ENCODE peak calls at places on chromosomes 16 and 17, in five cellular contexts. One of them, this sample, is unnamed.

GRCh38 chr16:78122774-78123315 is 23.4 kb downstream of the WWOX start:
- DNase-seq in B cell: no peak
- DNase-seq in neural progenitor cell: peak; percentile 32
- DNase-seq in tibial nerve: no peak
- DNase-seq in neural crest cell: no peak
- DNase-seq in this sample: peak; percentile 66

GRCh38 chr17:40552806-40553693 is 12.2 kb downstream of the CCR7 start:
- DNase-seq in tibial nerve: no peak
- DNase-seq in neural progenitor cell: no peak
- DNase-seq in neural crest cell: no peak
- DNase-seq in B cell: no peak
- DNase-seq in this sample: no peak

GRCh38 chr16:65546353-65546791 is 424.5 kb upstream of the CDH11 start:
- DNase-seq in neural progenitor cell: no peak
- DNase-seq in B cell: no peak
- DNase-seq in tibial nerve: no peak
- DNase-seq in neural crest cell: no peak
- DNase-seq in this sample: no peak

GRCh38 chr16:1550696-1551095 is 17.2 kb downstream of the TMEM204 start:
- DNase-seq in neural progenitor cell: no peak
- DNase-seq in tibial nerve: no peak
- DNase-seq in B cell: no peak
- DNase-seq in neural crest cell: no peak
- DNase-seq in this sample: no peak

GRCh38 chr17:31416503-31416923 is 25.0 kb downstream of the RAB11FIP4 start:
- DNase-seq in B cell: no peak
- DNase-seq in neural crest cell: peak; percentile 61
- DNase-seq in neural progenitor cell: peak; percentile 72
- DNase-seq in tibial nerve: peak; percentile 9
- DNase-seq in this sample: no peak

GRCh38 chr16:29813644-29814562 is 1.9 kb downstream of the PRRT2 start:
- DNase-seq in tibial nerve: no peak
- DNase-seq in B cell: no peak
- DNase-seq in neural progenitor cell: peak; percentile 52
- DNase-seq in neural crest cell: no peak
- DNase-seq in this sample: no peak

GRCh38 chr16:55494994-55495421 is 13.9 kb upstream of the LPCAT2 start:
- DNase-seq in B cell: no peak
- DNase-seq in neural progenitor cell: peak; percentile 47
- DNase-seq in tibial nerve: peak; percentile 81
- DNase-seq in neural crest cell: no peak
- DNase-seq in this sample: no peak

GRCh38 chr17:12618557-12618956 is 47.1 kb upstream of the MYOCD start:
- DNase-seq in neural crest cell: no peak
- DNase-seq in B cell: no peak
- DNase-seq in tibial nerve: no peak
- DNase-seq in neural progenitor cell: no peak
- DNase-seq in this sample: no peak

GRCh38 chr17:43034623-43035293 is 9.7 kb downstream of the RND2 start:
- DNase-seq in tibial nerve: no peak
- DNase-seq in neural progenitor cell: no peak
- DNase-seq in neural crest cell: no peak
- DNase-seq in B cell: no peak
- DNase-seq in this sample: no peak

GRCh38 chr16:1181715-1182671 is 29.1 kb downstream of the CACNA1H start:
- DNase-seq in neural progenitor cell: peak; percentile 53
- DNase-seq in neural crest cell: no peak
- DNase-seq in B cell: no peak
- DNase-seq in tibial nerve: no peak
- DNase-seq in this sample: no peak

GRCh38 chr16:15034266-15035162 is 21.4 kb downstream of the NTAN1 start:
- DNase-seq in B cell: no peak
- DNase-seq in neural crest cell: no peak
- DNase-seq in tibial nerve: no peak
- DNase-seq in neural progenitor cell: no peak
- DNase-seq in this sample: no peak

GRCh38 chr16:69848635-69849545 is 86.8 kb downstream of the WWP2 start:
- DNase-seq in neural progenitor cell: no peak
- DNase-seq in B cell: no peak
- DNase-seq in tibial nerve: peak; percentile 81
- DNase-seq in neural crest cell: no peak
- DNase-seq in this sample: peak; percentile 80

GRCh38 chr16:9047689-9048301 is 43.6 kb upstream of the HAPSTR1 start:
- DNase-seq in neural progenitor cell: peak; percentile 40
- DNase-seq in neural crest cell: peak; percentile 11
- DNase-seq in B cell: no peak
- DNase-seq in tibial nerve: peak; percentile 82
- DNase-seq in this sample: peak; percentile 93

GRCh38 chr16:73572135-73572534 is 524.2 kb upstream of the ZFHX3 start:
- DNase-seq in neural crest cell: no peak
- DNase-seq in tibial nerve: no peak
- DNase-seq in B cell: no peak
- DNase-seq in neural progenitor cell: peak; percentile 62
- DNase-seq in this sample: no peak

GRCh38 chr16:76639685-76640289 is 362.6 kb downstream of the CNTNAP4 start:
- DNase-seq in neural progenitor cell: peak; percentile 58
- DNase-seq in B cell: no peak
- DNase-seq in neural crest cell: peak; percentile 29
- DNase-seq in tibial nerve: no peak
- DNase-seq in this sample: peak; percentile 47

GRCh38 chr17:21042434-21043295 is at the start of gene USP22:
- DNase-seq in neural crest cell: peak; percentile 89
- DNase-seq in B cell: peak; percentile 45
- DNase-seq in tibial nerve: no peak
- DNase-seq in neural progenitor cell: peak; percentile 66
- DNase-seq in this sample: no peak

GRCh38 chr16:67857547-67858233 is 10.2 kb upstream of the CENPT start:
- DNase-seq in tibial nerve: peak; percentile 70
- DNase-seq in neural crest cell: no peak
- DNase-seq in B cell: no peak
- DNase-seq in neural progenitor cell: no peak
- DNase-seq in this sample: no peak

GRCh38 chr16:57610611-57611010 is 17.8 kb upstream of the ADGRG1 start:
- DNase-seq in neural progenitor cell: no peak
- DNase-seq in tibial nerve: no peak
- DNase-seq in B cell: no peak
- DNase-seq in neural crest cell: no peak
- DNase-seq in this sample: no peak

GRCh38 chr17:29042026-29042678 is 789 bp upstream of the PIPOX start:
- DNase-seq in neural progenitor cell: no peak
- DNase-seq in B cell: no peak
- DNase-seq in tibial nerve: no peak
- DNase-seq in neural crest cell: no peak
- DNase-seq in this sample: no peak

GRCh38 chr16:88804552-88805339 is 1.2 kb downstream of the CDT1 start:
- DNase-seq in B cell: no peak
- DNase-seq in tibial nerve: no peak
- DNase-seq in neural progenitor cell: no peak
- DNase-seq in neural crest cell: no peak
- DNase-seq in this sample: no peak

GRCh38 chr17:17859909-17860760 is 23.3 kb upstream of the SREBF1 start:
- DNase-seq in neural progenitor cell: peak; percentile 80
- DNase-seq in neural crest cell: peak; percentile 66
- DNase-seq in tibial nerve: peak; percentile 59
- DNase-seq in B cell: peak; percentile 77
- DNase-seq in this sample: peak; percentile 67

GRCh38 chr16:77584205-77584859 is 138.0 kb upstream of the NUDT7 start:
- DNase-seq in B cell: no peak
- DNase-seq in neural progenitor cell: peak; percentile 70
- DNase-seq in tibial nerve: peak; percentile 64
- DNase-seq in neural crest cell: peak; percentile 51
- DNase-seq in this sample: peak; percentile 42

GRCh38 chr17:1122681-1123396 is 56.9 kb downstream of the ABR start:
- DNase-seq in neural crest cell: peak; percentile 92
- DNase-seq in tibial nerve: peak; percentile 89
- DNase-seq in neural progenitor cell: peak; percentile 78
- DNase-seq in B cell: peak; percentile 81
- DNase-seq in this sample: peak; percentile 66

GRCh38 chr17:18889658-18890057 is 31.7 kb downstream of the PRPSAP2 start:
- DNase-seq in tibial nerve: no peak
- DNase-seq in neural progenitor cell: no peak
- DNase-seq in neural crest cell: no peak
- DNase-seq in B cell: no peak
- DNase-seq in this sample: no peak

GRCh38 chr17:77501101-77501566 is 360.4 kb downstream of the SEC14L1 start:
- DNase-seq in neural progenitor cell: peak; percentile 54
- DNase-seq in B cell: no peak
- DNase-seq in tibial nerve: no peak
- DNase-seq in neural crest cell: no peak
- DNase-seq in this sample: no peak

GRCh38 chr17:63600569-63601438 is at the start of gene TACO1:
- DNase-seq in neural crest cell: peak; percentile 78
- DNase-seq in B cell: peak; percentile 82
- DNase-seq in tibial nerve: peak; percentile 64
- DNase-seq in neural progenitor cell: peak; percentile 87
- DNase-seq in this sample: peak; percentile 66

GRCh38 chr16:3190949-3191353 is 2.9 kb downstream of the OR1F1 start:
- DNase-seq in tibial nerve: no peak
- DNase-seq in neural progenitor cell: peak; percentile 32
- DNase-seq in neural crest cell: no peak
- DNase-seq in B cell: no peak
- DNase-seq in this sample: no peak

GRCh38 chr17:40564883-40565744 is at the start of gene CCR7:
- DNase-seq in neural crest cell: no peak
- DNase-seq in neural progenitor cell: no peak
- DNase-seq in tibial nerve: no peak
- DNase-seq in B cell: peak; percentile 91
- DNase-seq in this sample: no peak

GRCh38 chr16:54921229-54921824 is 9.3 kb upstream of the IRX5 start:
- DNase-seq in B cell: no peak
- DNase-seq in neural progenitor cell: no peak
- DNase-seq in neural crest cell: no peak
- DNase-seq in tibial nerve: no peak
- DNase-seq in this sample: no peak

GRCh38 chr17:77424585-77425344 is 284.0 kb downstream of the SEC14L1 start:
- DNase-seq in tibial nerve: peak; percentile 88
- DNase-seq in neural crest cell: no peak
- DNase-seq in B cell: no peak
- DNase-seq in neural progenitor cell: no peak
- DNase-seq in this sample: no peak

GRCh38 chr16:65964752-65965151 is 401.7 kb upstream of the CDH5 start:
- DNase-seq in neural crest cell: no peak
- DNase-seq in B cell: no peak
- DNase-seq in tibial nerve: no peak
- DNase-seq in neural progenitor cell: no peak
- DNase-seq in this sample: no peak

GRCh38 chr17:65572581-65573282 is 11.3 kb upstream of the AXIN2 start:
- DNase-seq in neural crest cell: no peak
- DNase-seq in neural progenitor cell: peak; percentile 70
- DNase-seq in B cell: no peak
- DNase-seq in tibial nerve: no peak
- DNase-seq in this sample: no peak

GRCh38 chr17:80834896-80835281 is 156.8 kb upstream of the CHMP6 start:
- DNase-seq in tibial nerve: no peak
- DNase-seq in B cell: no peak
- DNase-seq in neural progenitor cell: no peak
- DNase-seq in neural crest cell: no peak
- DNase-seq in this sample: no peak

GRCh38 chr16:57299009-57299718 is 14.7 kb upstream of the PLLP start:
- DNase-seq in neural crest cell: peak; percentile 47
- DNase-seq in B cell: no peak
- DNase-seq in neural progenitor cell: no peak
- DNase-seq in tibial nerve: no peak
- DNase-seq in this sample: no peak

GRCh38 chr17:6420173-6420641 is 14.7 kb downstream of the AIPL1 start:
- DNase-seq in neural progenitor cell: peak; percentile 63
- DNase-seq in tibial nerve: no peak
- DNase-seq in neural crest cell: peak; percentile 37
- DNase-seq in B cell: no peak
- DNase-seq in this sample: no peak

GRCh38 chr17:43169561-43170139 is 1.4 kb upstream of the NBR1 start:
- DNase-seq in neural crest cell: no peak
- DNase-seq in B cell: no peak
- DNase-seq in neural progenitor cell: peak; percentile 56
- DNase-seq in tibial nerve: no peak
- DNase-seq in this sample: no peak

GRCh38 chr16:69727916-69728270 is 1.5 kb upstream of the NQO1 start:
- DNase-seq in neural crest cell: no peak
- DNase-seq in neural progenitor cell: no peak
- DNase-seq in B cell: no peak
- DNase-seq in tibial nerve: no peak
- DNase-seq in this sample: no peak

GRCh38 chr17:76251478-76252039 is 11.3 kb upstream of the RNF157 start:
- DNase-seq in neural crest cell: no peak
- DNase-seq in tibial nerve: no peak
- DNase-seq in B cell: no peak
- DNase-seq in neural progenitor cell: no peak
- DNase-seq in this sample: no peak

This sample was measured in NCI-H460.